ENCODE peak calls at places on chromosome 17, in eight cellular contexts. M, N, U, Z, O, K, G and D are unnamed samples.

GRCh38 chr17:80527016-80527645 is 17.5 kb upstream of the RPTOR start:
- DNase-seq in U (no peak), Z (no peak), O (no peak), G (no peak), N (no peak), K (no peak), M (no peak), D (peak; percentile 79)

GRCh38 chr17:71914812-71915211 is 206.0 kb upstream of the SOX9 start:
- DNase-seq in O (no peak), K (no peak), N (no peak), U (no peak), G (no peak), Z (no peak), M (no peak), D (no peak)

GRCh38 chr17:48721009-48721402 is 1.3 kb downstream of the PRAC1 start:
- DNase-seq in G (no peak), O (no peak), U (no peak), K (no peak), N (no peak), M (no peak), Z (no peak), D (no peak)

GRCh38 chr17:3754458-3755334 is 31.0 kb downstream of the HASPIN start:
- DNase-seq in O (peak; percentile 96), M (peak; percentile 93), K (peak; percentile 58), N (peak; percentile 55), G (peak; percentile 82), U (peak; percentile 54), Z (peak; percentile 44), D (no peak)

GRCh38 chr17:75909812-75910274 is 5.2 kb upstream of the MRPL38 start:
- DNase-seq in Z (peak; percentile 70), U (no peak), O (no peak), K (no peak), M (no peak), G (peak; percentile 85), N (no peak), D (no peak)

GRCh38 chr17:1259910-1260389 is 10.3 kb upstream of the BHLHA9 start:
- DNase-seq in U (no peak), K (no peak), Z (no peak), N (no peak), O (no peak), M (no peak), G (no peak), D (no peak)

GRCh38 chr17:12512712-12513355 is 152.9 kb upstream of the MYOCD start:
- DNase-seq in M (no peak), U (no peak), O (no peak), N (no peak), G (no peak), K (no peak), Z (no peak), D (no peak)

GRCh38 chr17:50677851-50678375 is 29.8 kb downstream of the ANKRD40 start:
- DNase-seq in Z (no peak), O (no peak), M (no peak), N (no peak), K (no peak), U (no peak), G (no peak), D (no peak)

GRCh38 chr17:40819528-40820125 is 2.8 kb downstream of the KRT10 start:
- DNase-seq in U (peak; percentile 16), N (no peak), M (no peak), O (no peak), G (peak; percentile 33), K (no peak), Z (no peak), D (no peak)

GRCh38 chr17:57892820-57893595 is 43.2 kb upstream of the MRPS23 start:
- DNase-seq in N (peak; percentile 86), G (peak; percentile 89), K (peak; percentile 92), Z (peak; percentile 78), O (peak; percentile 81), M (peak; percentile 90), U (peak; percentile 98), D (peak; percentile 97)

GRCh38 chr17:43482103-43483012 is 1.4 kb upstream of the DHX8 start:
- DNase-seq in Z (no peak), O (no peak), G (no peak), N (no peak), K (no peak), U (no peak), M (no peak), D (no peak)

GRCh38 chr17:43778337-43779144 is at the start of gene DUSP3:
- DNase-seq in M (peak; percentile 95), U (peak; percentile 98), K (peak; percentile 97), Z (peak; percentile 94), O (peak; percentile 96), G (peak; percentile 97), N (peak; percentile 98), D (peak; percentile 88)

GRCh38 chr17:79664925-79665738 is 54.3 kb upstream of the RBFOX3 start:
- DNase-seq in G (peak; percentile 85), Z (peak; percentile 86), K (no peak), O (peak; percentile 79), N (peak; percentile 55), U (peak; percentile 60), M (no peak), D (no peak)

GRCh38 chr17:32780721-32781120 is 96.2 kb downstream of the MYO1D start:
- DNase-seq in G (no peak), Z (no peak), K (no peak), N (no peak), M (no peak), O (no peak), U (no peak), D (no peak)

GRCh38 chr17:54780238-54780637 is 120.4 kb upstream of the TOM1L1 start:
- DNase-seq in O (no peak), N (no peak), G (no peak), U (no peak), M (no peak), Z (no peak), K (no peak), D (no peak)

DNA sequence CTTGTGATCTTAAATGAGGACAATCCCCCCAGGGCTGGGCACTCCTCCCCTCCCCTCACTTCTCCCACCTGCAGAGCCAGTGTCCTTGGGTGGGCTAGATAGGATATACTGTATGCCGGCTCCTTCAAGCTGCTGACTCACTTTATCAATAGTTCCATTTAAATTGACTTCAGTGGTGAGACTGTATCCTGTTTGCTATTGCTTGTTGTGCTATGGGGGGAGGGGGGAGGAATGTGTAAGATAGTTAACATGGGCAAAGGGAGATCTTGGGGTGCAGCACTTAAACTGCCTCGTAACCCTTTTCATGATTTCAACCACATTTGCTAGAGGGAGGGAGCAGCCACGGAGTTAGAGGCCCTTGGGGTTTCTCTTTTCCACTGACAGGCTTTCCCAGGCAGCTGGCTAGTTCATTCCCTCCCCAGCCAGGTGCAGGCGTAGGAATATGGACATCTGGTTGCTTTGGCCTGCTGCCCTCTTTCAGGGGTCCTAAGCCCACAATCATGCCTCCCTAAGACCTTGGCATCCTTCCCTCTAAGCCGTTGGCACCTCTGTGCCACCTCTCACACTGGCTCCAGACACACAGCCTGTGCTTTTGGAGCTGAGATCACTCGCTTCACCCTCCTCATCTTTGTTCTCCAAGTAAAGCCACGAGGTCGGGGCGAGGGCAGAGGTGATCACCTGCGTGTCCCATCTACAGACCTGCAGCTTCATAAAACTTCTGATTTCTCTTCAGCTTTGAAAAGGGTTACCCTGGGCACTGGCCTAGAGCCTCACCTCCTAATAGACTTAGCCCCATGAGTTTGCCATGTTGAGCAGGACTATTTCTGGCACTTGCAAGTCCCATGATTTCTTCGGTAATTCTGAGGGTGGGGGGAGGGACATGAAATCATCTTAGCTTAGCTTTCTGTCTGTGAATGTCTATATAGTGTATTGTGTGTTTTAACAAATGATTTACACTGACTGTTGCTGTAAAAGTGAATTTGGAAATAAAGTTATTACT is 28.6 kb downstream of the STH start:
- DNase-seq in Z (no peak), G (no peak), O (no peak), M (peak; percentile 31), U (no peak), K (no peak), N (no peak), D (no peak)
- TF ChIP-seq POLR2A in Z (no peak), G (no peak), O (no peak), M (no peak), U (no peak), K (no peak), N (no peak), D (no peak)

DNA sequence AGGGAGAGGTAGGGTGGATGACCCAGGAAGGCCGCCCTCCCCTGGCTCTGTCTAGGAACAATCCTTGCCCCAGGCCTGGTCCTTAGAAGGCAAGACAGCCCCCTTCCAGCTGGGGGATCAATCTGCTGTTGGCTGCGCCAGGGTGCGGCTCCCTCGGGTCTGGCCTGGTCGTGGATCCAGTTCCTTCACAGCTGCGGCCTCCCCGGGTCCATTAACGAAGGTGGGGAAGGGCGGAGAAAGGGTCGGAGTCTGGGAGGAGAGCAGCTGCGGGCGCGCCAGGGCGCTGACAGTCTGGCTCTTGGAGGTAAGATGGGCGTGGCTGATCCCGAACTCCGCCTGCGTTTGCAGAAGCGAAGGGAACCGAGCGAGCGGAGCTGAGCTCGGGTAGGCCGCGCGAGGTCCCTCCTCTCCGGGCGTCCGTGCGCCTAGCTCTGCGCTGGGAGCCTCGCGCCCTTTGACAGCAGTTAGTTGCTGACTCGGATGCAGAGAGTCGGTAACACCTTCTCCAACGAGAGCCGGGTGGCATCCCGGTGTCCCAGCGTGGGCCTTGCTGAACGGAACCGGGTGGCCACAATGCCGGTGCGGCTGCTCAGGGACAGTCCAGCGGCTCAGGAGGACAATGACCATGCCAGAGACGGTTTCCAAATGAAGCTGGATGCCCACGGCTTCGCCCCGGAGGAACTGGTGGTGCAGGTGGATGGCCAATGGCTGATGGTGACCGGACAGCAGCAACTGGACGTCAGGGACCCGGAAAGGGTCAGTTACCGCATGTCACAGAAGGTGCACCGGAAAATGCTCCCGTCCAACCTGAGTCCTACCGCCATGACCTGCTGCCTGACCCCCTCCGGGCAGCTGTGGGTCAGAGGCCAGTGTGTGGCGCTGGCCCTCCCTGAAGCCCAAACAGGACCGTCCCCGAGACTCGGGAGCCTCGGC is at the start of gene HSPB9:
- DNase-seq in M (no peak), U (no peak), G (no peak), N (peak; percentile 82), Z (peak; percentile 69), O (peak; percentile 86), K (no peak), D (no peak)
- TF ChIP-seq POLR2A in M (no peak), U (no peak), G (no peak), N (peak; percentile 46), Z (no peak), O (peak; percentile 38), K (no peak), D (no peak)

GRCh38 chr17:74738051-74738996 is 1.3 kb downstream of the RAB37 start:
- DNase-seq in U (no peak), M (peak; percentile 95), O (peak; percentile 76), Z (no peak), N (no peak), K (peak; percentile 81), G (no peak), D (no peak)
- TF ChIP-seq POLR2A in U (no peak), M (no peak), O (peak; percentile 58), Z (no peak), N (no peak), K (no peak), G (no peak), D (no peak)

DNA sequence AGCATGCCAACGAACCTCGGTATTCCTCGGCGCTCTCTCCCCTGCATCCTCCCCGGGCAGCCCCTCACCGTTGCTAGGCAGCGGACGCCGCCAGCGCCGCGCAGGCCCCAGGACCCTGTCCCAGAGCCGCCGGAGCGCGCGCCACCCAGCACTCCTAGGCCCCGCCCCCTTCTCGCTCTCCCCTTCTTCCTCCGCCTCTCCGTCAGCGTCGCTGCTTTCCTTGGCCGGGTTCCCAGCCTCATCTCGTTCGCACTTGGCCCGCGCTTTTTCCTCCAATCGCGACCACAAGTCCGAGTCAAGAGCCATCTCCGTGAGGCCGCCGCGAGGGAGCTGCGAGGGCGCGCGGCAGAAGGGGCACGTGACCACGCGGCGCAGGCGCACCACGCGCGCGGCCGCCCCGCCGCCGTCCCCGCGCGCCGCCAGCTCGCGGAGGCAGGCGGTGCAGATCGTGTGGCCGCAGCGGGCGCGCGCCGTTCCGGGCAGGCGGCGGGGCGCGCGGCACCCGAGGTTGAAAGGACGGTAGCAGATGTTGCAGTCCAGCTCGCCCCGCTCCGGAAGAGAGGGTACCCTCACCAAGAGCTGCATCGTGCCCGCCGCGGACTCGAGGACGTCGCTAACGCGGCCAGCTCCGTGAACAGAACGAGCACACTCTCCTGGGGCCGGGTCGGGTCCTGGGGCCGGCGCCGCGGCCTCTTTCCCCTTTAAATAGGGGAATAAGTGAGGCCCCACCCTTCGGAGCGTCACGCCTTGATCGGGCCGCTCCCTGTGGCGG is at the start of gene RNF227:
- DNase-seq in N (peak; percentile 89), G (peak; percentile 93), M (peak; percentile 94), K (peak; percentile 94), U (peak; percentile 89), Z (peak; percentile 96), O (peak; percentile 94), D (peak; percentile 83)
- TF ChIP-seq POLR2A in N (peak; percentile 21), G (no peak), M (no peak), K (peak; percentile 86), U (peak; percentile 32), Z (peak; percentile 58), O (peak; percentile 20), D (peak; percentile 68)